ENCODE peak calls at places on chromosomes 12 and 14, in six cellular contexts. V, O, B, L, Y and G are unnamed samples.

GRCh38 chr12:3770891-3771290 is 18.0 kb upstream of the CRACR2A start:
- DNase-seq in B (no peak), L (no peak), O (no peak), V (peak), Y (no peak), G (no peak)

GRCh38 chr12:53791735-53792326 is 40.1 kb upstream of the CISTR start:
- DNase-seq in V (no peak), O (peak), L (no peak), Y (no peak), B (no peak), G (peak)

GRCh38 chr12:115618105-115618504 is 659.4 kb downstream of the MED13L start:
- DNase-seq in V (no peak), L (no peak), B (no peak), O (no peak), Y (no peak), G (no peak)

GRCh38 chr14:87409401-87409800 is 583.6 kb downstream of the GALC start:
- DNase-seq in O (no peak), B (no peak), Y (no peak), L (no peak), V (no peak), G (no peak)

GRCh38 chr14:68020999-68021663 is 201.6 kb downstream of the RAD51B start:
- DNase-seq in Y (no peak), V (no peak), B (no peak), L (no peak), O (no peak), G (no peak)

GRCh38 chr12:92144631-92145480 is 790 bp downstream of the BTG1 start:
- DNase-seq in L (peak), B (no peak), V (peak), O (peak), Y (peak), G (peak)

GRCh38 chr12:1533602-1534304 is 60.6 kb downstream of the FBXL14 start:
- DNase-seq in O (no peak), L (no peak), B (no peak), V (peak), Y (no peak), G (no peak)

GRCh38 chr14:74675219-74675618 is 37.7 kb downstream of the AREL1 start:
- DNase-seq in V (no peak), Y (no peak), L (no peak), B (no peak), O (no peak), G (no peak)

GRCh38 chr12:109053382-109054123 is 1.2 kb downstream of the USP30 start:
- DNase-seq in L (no peak), Y (no peak), O (no peak), B (no peak), V (no peak), G (no peak)

GRCh38 chr12:102976609-102977280 is 19.3 kb downstream of the ASCL1 start:
- DNase-seq in V (no peak), L (no peak), O (no peak), B (no peak), Y (no peak), G (no peak)

GRCh38 chr14:49677643-49678042 is 10.4 kb downstream of the POLE2 start:
- DNase-seq in L (peak), B (no peak), O (no peak), Y (no peak), V (no peak), G (no peak)

DNA sequence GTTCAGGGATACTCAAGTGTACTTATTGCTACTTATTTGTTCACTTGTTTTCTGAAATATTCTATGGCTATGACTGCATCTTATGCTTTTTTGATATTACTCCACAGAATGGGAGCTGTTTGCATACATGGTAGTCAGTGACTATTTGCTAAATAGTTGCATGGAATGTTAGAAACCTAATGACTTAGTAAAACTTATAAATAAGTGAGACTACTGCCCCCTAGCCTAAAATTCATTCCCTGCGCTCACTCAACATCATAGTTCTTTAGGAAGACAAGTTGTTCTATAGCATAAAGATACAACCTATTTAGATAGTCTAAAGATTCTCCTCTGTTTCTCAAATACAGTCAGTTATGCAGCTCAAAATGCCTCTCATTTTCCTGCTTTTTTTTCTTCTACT is 305.5 kb downstream of the CEP128 start:
- DNase-seq in V (peak), L (no peak), O (no peak), Y (no peak), B (no peak), G (no peak)
- TF ChIP-seq CTCF in V (peak), L (no peak), O (peak), Y (no peak), B (no peak), G (peak)

GRCh38 chr12:105321125-105321524 is 9.4 kb upstream of the C12orf75 start:
- DNase-seq in B (no peak), O (no peak), V (no peak), Y (no peak), L (no peak), G (no peak)
- TF ChIP-seq CTCF in B (no peak), O (no peak), V (no peak), Y (no peak), L (no peak), G (no peak)

DNA sequence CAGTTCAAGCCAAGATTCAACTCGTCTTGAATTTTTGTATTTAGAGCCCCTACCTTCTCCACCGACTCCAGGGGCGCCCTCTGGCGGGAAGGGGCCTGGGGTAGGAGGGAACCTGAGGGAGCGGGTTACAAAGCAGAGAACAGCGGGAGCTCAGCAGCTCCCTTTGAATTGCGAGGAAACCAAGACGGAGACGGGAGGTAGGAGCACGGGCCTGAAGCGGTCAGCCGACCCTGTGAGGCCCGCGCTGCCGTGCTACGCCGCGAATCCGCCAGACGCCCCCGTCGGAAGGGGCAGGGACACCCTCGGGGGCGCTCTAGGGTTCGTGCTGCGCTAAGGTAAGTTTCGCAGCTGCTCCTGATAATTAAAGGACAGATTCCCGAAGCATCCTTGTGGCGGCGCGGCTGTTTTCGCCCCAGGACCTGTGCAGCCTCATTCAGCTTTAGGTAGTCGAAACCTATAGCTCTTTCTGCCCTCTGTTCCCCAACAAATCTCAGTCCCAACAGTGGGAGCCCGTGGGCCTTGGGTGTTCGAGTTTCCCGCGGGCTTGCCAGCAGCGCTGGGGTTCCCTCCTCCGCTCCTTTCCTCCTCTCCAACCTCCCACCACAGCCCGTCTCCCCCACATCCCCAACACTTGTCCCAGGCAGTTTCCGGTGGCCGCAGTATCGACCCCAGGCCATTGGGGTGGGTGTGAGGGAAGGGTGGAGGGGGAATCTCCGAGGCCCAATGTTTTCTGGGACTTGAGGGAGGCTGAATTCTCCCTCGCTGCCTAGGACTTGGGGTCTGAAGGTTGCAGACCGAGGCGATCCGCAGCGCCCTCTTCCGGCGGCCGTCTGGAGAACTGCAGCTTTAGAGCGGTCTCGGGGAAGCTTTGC is 5.1 kb upstream of the NKX2-1 start:
- DNase-seq in V (no peak), B (no peak), L (no peak), O (peak), Y (peak), G (no peak)
- TF ChIP-seq CTCF in V (peak), B (peak), L (peak), O (peak), Y (peak), G (peak)

GRCh38 chr14:100827140-100827517 is 1.2 kb downstream of the MEG3 start:
- DNase-seq in V (no peak), Y (no peak), O (no peak), L (no peak), B (no peak), G (no peak)
- TF ChIP-seq CTCF in V (peak), Y (peak), O (no peak), L (peak), B (peak), G (no peak)